ENCODE peak calls at places on chromosomes 6 and 20, in five cellular contexts. Q is left lung, T is brain microvascular endothelial cell, L is esophagus squamous epithelium, M is lung. B is an unnamed sample.

GRCh38 chr20:31654534-31654933 is 16.8 kb downstream of the COX4I2 start:
- DNase-seq in Q (no peak), T (no peak), L (no peak), M (no peak), B (no peak)

GRCh38 chr6:32868257-32868788 is 14.3 kb downstream of the PSMB9 start:
- DNase-seq in Q (peak), T (peak), L (no peak), M (peak), B (peak)

GRCh38 chr6:9292975-9293374 is 857.6 kb upstream of the SLC35B3 start:
- DNase-seq in Q (no peak), T (peak), L (no peak), M (no peak), B (no peak)

GRCh38 chr20:28562510-28562898 is 2695.0 kb upstream of the DEFB115 start:
- DNase-seq in Q (no peak), T (peak), L (no peak), M (no peak), B (no peak)

GRCh38 chr6:46638650-46639049 is 14.0 kb downstream of the CYP39A1 start:
- DNase-seq in Q (no peak), T (no peak), L (no peak), M (no peak), B (no peak)

GRCh38 chr6:153056308-153056707 is 53.8 kb upstream of the MTRF1L start:
- DNase-seq in Q (no peak), T (no peak), L (no peak), M (no peak), B (no peak)

GRCh38 chr20:17611290-17611539 is 41.3 kb downstream of the DSTN start:
- DNase-seq in Q (no peak), T (no peak), L (no peak), M (no peak), B (no peak)

GRCh38 chr6:14692208-14692607 is 553.7 kb upstream of the JARID2 start:
- DNase-seq in Q (no peak), T (no peak), L (no peak), M (no peak), B (no peak)

GRCh38 chr6:42066156-42066555 is 15.8 kb downstream of the TAF8 start:
- DNase-seq in Q (no peak), T (no peak), L (no peak), M (no peak), B (no peak)

GRCh38 chr6:157974341-157974894 is 7.2 kb upstream of the SYNJ2 start:
- DNase-seq in Q (no peak), T (peak), L (no peak), M (no peak), B (no peak)

GRCh38 chr20:15867899-15868298 is 705.3 kb downstream of the KIF16B start:
- DNase-seq in Q (no peak), T (no peak), L (no peak), M (no peak), B (no peak)

GRCh38 chr6:88725111-88725711 is 238.2 kb downstream of the RNGTT start:
- DNase-seq in Q (no peak), T (peak), L (no peak), M (no peak), B (no peak)

GRCh38 chr6:30100585-30101422 is 12.1 kb downstream of the TRIM31 start:
- DNase-seq in Q (peak), T (no peak), L (no peak), M (peak), B (no peak)

GRCh38 chr6:106461084-106461483 is 100.6 kb downstream of the CRYBG1 start:
- DNase-seq in Q (no peak), T (no peak), L (no peak), M (no peak), B (no peak)

GRCh38 chr6:3610206-3610605 is 141.3 kb downstream of the PXDC1 start:
- DNase-seq in Q (no peak), T (peak), L (no peak), M (no peak), B (peak)

GRCh38 chr6:170224694-170225660 is 65.9 kb downstream of the DLL1 start:
- DNase-seq in Q (peak), T (no peak), L (no peak), M (no peak), B (no peak)

GRCh38 chr6:10030942-10031537 is 383.8 kb downstream of the TFAP2A start:
- DNase-seq in Q (no peak), T (no peak), L (no peak), M (no peak), B (no peak)

GRCh38 chr6:141394125-141394536 is 738.6 kb upstream of the GJE1 start:
- DNase-seq in Q (no peak), T (no peak), L (no peak), M (no peak), B (no peak)

GRCh38 chr6:6588064-6588923 is at the start of gene LY86:
- DNase-seq in Q (peak), T (no peak), L (no peak), M (peak), B (no peak)

DNA sequence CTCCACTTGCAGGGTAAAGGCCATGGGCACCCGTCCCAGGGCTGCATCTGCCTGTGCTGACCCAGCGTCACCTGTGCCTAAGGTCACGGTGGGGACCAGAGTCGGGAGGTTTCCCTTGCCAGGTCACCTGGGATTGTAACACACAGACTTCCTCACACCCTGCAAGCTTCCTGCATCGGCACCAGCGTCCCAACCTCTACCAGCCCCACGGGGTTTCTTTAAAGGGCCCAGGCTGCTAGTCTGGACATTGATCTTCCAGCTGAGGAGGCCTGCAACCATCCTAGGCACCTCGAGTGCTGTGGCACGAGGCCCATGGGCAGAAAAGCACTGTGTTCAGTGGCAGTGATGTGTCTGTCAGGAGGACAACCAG is 12.6 kb downstream of the ACSS1 start:
- DNase-seq in Q (peak), T (no peak), L (no peak), M (no peak), B (no peak)
- H3K4me3 ChIP-seq in Q (no peak), T (no peak), L (no peak), M (no peak), B (no peak)

DNA sequence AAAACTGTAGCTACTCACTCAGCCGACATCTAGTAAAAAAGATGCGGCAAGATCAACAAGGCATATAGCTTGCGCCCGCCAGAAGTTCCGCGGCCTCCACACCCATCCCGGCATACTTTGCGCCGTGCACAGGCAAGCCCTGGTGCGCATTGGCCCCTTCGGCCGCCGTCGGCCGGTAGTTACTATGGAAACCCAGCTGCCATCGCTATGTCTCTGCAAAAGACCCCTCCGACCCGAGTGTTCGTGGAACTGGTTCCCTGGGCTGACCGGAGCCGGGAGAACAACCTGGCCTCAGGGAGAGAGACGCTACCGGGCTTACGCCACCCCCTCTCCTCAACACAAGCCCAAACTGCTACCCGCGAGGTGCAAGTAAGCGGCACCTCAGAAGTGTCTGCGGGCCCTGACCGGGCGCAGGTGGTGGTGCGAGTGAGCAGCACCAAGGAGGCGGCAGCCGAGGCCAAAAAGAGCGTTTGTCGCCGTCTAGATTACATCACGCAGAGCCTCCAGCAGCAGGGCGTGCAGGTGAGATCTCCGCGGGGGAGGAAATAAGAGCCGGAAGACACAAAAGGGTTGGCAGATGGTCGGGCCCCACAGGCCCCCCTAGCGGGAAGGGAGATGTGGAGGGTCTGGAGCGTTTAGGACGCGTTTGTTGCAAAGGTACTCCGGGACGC is at the start of gene IRAK1BP1:
- DNase-seq in Q (peak), T (peak), L (peak), M (peak), B (peak)
- TF ChIP-seq CTCF in Q (no peak), T (peak), L (no peak), M (no peak), B (peak)

GRCh38 chr6:164569503-164569902 is 739.9 kb downstream of the C6orf118 start:
- DNase-seq in Q (no peak), T (no peak), L (no peak), M (no peak), B (no peak)

GRCh38 chr6:164570791-164571190 is 738.6 kb downstream of the C6orf118 start:
- DNase-seq in Q (no peak), T (no peak), L (no peak), M (no peak), B (no peak)
- H3K4me3 ChIP-seq in Q (no peak), T (no peak), L (no peak), M (no peak), B (no peak)

DNA sequence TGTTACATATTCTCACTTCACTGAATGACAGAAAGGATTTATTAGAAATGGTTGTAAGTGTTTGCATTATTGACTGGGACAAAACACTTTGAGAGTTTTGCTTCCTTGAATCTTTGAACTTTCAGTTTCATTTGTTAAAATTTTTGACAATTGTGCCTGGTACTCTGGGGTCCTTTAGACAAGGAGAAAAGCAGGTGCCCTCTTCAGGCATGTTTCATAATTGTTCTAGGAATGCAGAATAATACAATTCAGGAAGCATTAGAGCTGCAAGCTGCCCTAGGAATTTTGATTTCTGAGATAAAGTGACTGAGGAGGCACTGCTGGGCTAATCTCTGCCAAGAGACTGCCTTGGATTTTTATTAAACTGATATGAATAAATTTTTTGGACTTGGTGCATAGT is 49.7 kb downstream of the TOP1 start:
- DNase-seq in Q (no peak), T (peak), L (no peak), M (no peak), B (peak)
- TF ChIP-seq CTCF in Q (peak), T (peak), L (peak), M (peak), B (peak)